ENCODE peak calls at places on chromosome 2, in four cellular contexts. X is K562, N is A549, G is IMR-90. F is an unnamed sample.

GRCh38 chr2:71880846-71881610 is 266.6 kb downstream of the CYP26B1 start:
- DNase-seq in G (peak; percentile 72), N (peak; percentile 25), X (peak; percentile 35), F (no peak)

GRCh38 chr2:177246000-177246399 is 18.5 kb downstream of the NFE2L2 start:
- DNase-seq in N (no peak), X (no peak), G (no peak), F (no peak)

GRCh38 chr2:100293341-100294161 is 28.8 kb downstream of the LONRF2 start:
- DNase-seq in X (no peak), G (peak; percentile 31), N (no peak), F (no peak)

GRCh38 chr2:209772316-209772715 is 684 bp downstream of the UNC80 start:
- DNase-seq in G (no peak), X (no peak), N (no peak), F (no peak)

GRCh38 chr2:157875720-157876065 is 437 bp downstream of the ACVR1 start:
- DNase-seq in N (peak; percentile 27), X (peak; percentile 84), G (no peak), F (no peak)

GRCh38 chr2:7014201-7014640 is 97.0 kb downstream of the RNF144A start:
- DNase-seq in X (peak; percentile 30), G (no peak), N (no peak), F (no peak)

GRCh38 chr2:96025107-96025492 is 9.6 kb downstream of the GPAT2 start:
- DNase-seq in G (no peak), X (no peak), N (no peak), F (no peak)

GRCh38 chr2:165067958-165068612 is 112.8 kb upstream of the SLC38A11 start:
- DNase-seq in G (peak; percentile 23), N (peak; percentile 43), X (no peak), F (no peak)

GRCh38 chr2:142980246-142981068 is 103.0 kb downstream of the KYNU start:
- DNase-seq in X (no peak), G (peak; percentile 75), N (peak; percentile 3), F (no peak)

GRCh38 chr2:133266926-133267590 is 301.2 kb downstream of the NCKAP5 start:
- DNase-seq in G (no peak), X (no peak), N (peak; percentile 26), F (no peak)

GRCh38 chr2:103002954-103003353 is 241.1 kb downstream of the TMEM182 start:
- DNase-seq in X (no peak), G (no peak), N (no peak), F (no peak)

GRCh38 chr2:85753525-85754312 is at the start of gene ATOH8:
- DNase-seq in X (peak; percentile 49), N (no peak), G (peak; percentile 67), F (no peak)

GRCh38 chr2:25672500-25673169 is 742 bp downstream of the DTNB start:
- DNase-seq in X (no peak), N (peak; percentile 50), G (peak; percentile 22), F (no peak)

GRCh38 chr2:71666094-71666474 is 212.7 kb downstream of the DYSF start:
- DNase-seq in G (no peak), N (no peak), X (no peak), F (no peak)

GRCh38 chr2:35228584-35228983 is 1127.0 kb upstream of the CRIM1 start:
- DNase-seq in G (no peak), N (no peak), X (no peak), F (no peak)

GRCh38 chr2:29106980-29107388 is 8.2 kb upstream of the CLIP4 start:
- DNase-seq in N (no peak), X (no peak), G (peak; percentile 72), F (no peak)

GRCh38 chr2:196230051-196230450 is 58.7 kb upstream of the STK17B start:
- DNase-seq in X (no peak), G (no peak), N (no peak), F (no peak)

GRCh38 chr2:17542471-17542870 is 2.0 kb downstream of the VSNL1 start:
- DNase-seq in N (no peak), G (no peak), X (no peak), F (no peak)

GRCh38 chr2:71742953-71743601 is 289.7 kb downstream of the DYSF start:
- DNase-seq in N (peak; percentile 72), G (peak; percentile 86), X (peak; percentile 58), F (no peak)

GRCh38 chr2:85291425-85292023 is 36.3 kb downstream of the TGOLN2 start:
- DNase-seq in N (no peak), X (no peak), G (no peak), F (no peak)

GRCh38 chr2:183665976-183666375 is 541.7 kb downstream of the NUP35 start:
- DNase-seq in N (no peak), G (no peak), X (no peak), F (no peak)

GRCh38 chr2:145555360-145555759 is 1035.4 kb upstream of the ZEB2 start:
- DNase-seq in X (no peak), N (no peak), G (no peak), F (no peak)

GRCh38 chr2:162731917-162732804 is 106.4 kb downstream of the KCNH7 start:
- DNase-seq in X (no peak), N (no peak), G (no peak), F (peak; percentile 57)

GRCh38 chr2:160392201-160392600 is 101.4 kb downstream of the RBMS1 start:
- DNase-seq in G (peak; percentile 57), N (no peak), X (no peak), F (no peak)

GRCh38 chr2:199862779-199863178 is 11.8 kb upstream of the FTCDNL1 start:
- DNase-seq in G (no peak), N (no peak), X (no peak), F (no peak)

GRCh38 chr2:199865905-199866304 is 14.9 kb upstream of the FTCDNL1 start:
- DNase-seq in N (no peak), X (no peak), G (no peak), F (no peak)

GRCh38 chr2:199855812-199856211 is 4.8 kb upstream of the FTCDNL1 start:
- DNase-seq in X (no peak), N (no peak), G (no peak), F (no peak)

GRCh38 chr2:199861116-199861774 is 10.3 kb upstream of the FTCDNL1 start:
- DNase-seq in X (no peak), G (peak; percentile 38), N (peak; percentile 6), F (no peak)
- TF ChIP-seq ELK1 in X (no peak), G (no peak), N (no peak), F (no peak)

DNA sequence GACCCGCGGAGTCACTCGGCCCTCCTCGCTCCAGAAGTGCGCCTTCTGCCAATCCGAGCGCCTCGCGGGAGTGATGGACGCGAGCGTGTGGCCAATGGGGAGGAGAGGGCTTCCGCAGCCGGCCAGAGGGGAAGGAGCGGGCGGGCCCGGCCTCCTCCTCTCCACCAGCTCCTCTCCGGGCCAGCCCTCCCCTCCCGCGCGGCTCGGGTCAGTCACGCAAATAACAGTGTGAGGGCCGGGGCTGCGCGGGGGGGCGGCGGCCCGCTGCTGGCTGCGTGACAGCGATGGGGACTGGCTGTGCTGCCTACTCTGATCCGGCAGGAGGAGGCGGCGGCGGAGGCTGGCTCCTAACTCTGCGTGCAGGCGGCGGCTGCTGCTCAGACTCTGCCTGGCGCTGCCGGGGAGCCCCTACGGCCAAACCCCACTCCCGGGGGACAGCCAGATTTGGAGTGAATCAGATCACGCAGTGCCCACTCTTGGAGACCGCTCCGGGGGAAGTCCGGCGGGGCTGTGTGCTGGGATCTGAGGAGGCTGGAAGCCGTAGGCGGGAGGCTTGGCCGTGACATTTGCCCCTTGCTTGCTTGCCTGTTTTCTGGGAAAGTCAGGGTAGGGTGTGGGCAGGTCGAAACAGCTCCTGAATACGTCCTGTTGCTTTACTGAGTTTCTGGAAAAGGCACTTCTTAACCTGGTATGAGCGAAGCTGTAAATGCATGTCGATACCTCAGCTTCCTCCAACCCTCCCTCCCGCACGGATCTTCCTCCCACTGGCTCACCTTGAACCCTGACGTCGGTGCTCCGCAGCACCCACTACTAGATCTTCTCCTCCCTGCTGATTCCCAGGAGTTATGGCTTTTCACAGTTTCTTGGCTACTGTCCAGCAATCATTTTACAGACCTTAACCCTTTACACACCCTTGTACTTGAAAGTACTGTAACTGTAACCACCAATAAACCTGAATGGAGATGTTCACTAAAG is 97.9 kb upstream of the SERTAD2 start:
- DNase-seq in G (peak; percentile 49), X (peak; percentile 95), N (peak; percentile 99), F (no peak)
- TF ChIP-seq ELK1 in G (no peak), X (no peak), N (no peak), F (no peak)

DNA sequence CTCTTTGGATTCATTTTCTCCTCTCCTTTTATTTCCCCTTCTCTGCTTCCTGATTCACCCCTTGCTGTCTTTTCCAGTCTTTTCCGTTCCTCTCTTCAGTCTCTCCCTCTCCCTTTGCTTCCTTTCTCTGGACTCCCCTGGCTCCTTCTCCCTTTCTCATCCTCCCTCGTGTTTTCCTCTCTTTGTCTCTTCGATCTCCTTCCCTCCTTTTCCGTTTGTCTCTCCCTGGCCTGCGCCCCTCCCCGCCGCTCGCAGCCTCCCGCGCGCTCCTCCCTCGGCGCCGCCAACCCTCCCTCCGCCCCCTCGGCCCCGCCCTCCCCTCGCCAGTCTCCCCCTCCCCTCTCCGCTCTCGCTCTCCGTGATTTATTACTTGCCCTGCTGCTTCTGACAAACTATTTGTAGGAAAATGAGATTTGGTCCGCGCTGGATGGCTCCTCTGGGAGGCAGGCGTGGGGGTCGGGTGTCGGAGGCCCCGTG is 46.0 kb upstream of the PAX8 start:
- DNase-seq in G (peak; percentile 48), X (peak; percentile 87), N (peak; percentile 80), F (no peak)
- TF ChIP-seq ELK1 in G (no peak), X (no peak), N (no peak), F (no peak)

GRCh38 chr2:98280376-98281102 is 65.7 kb upstream of the CNGA3 start:
- DNase-seq in X (no peak), N (no peak), G (no peak), F (no peak)
- TF ChIP-seq ELK1 in X (no peak), N (no peak), G (no peak), F (no peak)

DNA sequence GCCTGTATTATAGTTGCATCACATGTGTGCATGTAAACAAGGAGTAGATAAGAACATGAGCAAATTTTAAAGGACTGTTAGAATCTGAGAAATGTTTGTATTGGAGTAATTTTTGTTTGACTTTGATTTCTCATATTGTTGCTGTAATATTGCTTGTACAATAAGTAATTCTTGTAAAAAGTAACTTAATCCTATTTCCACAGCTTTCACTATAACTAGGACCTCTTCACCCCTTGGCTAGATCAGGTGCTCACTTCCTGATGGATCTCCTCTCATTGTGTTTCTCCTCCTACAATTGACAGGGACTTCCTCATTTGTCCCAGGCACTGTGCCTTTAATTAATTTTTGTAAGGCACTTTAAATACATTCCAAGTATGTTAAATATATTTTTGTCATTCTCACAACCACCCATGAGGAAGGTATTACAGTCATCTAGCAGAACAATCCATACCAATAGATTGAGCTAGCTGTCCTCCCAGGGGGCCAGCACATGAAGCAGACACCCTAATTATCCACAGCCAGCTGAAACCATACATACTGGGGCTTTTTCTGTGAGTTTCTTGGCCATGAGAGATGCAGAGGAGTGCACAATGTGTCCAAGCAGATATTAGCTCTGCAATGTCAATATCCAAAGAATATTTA is 359.5 kb upstream of the ACVR2A start:
- DNase-seq in G (no peak), N (no peak), X (no peak), F (no peak)
- TF ChIP-seq ELK1 in G (no peak), N (no peak), X (no peak), F (no peak)

F was measured in GM12878.